ENCODE peak calls at places on chromosome 3, in seven cellular contexts. U is mesendoderm, V is HCT116, N is adipocyte, W is neural progenitor cell, S is fibroblast of lung, R is kidney. X is an unnamed sample.

GRCh38 chr3:153257673-153258351 is 95.8 kb downstream of the RAP2B start:
- DNase-seq in U (no peak), V (no peak), N (peak; percentile 26), W (no peak), S (no peak), R (no peak), X (no peak)

GRCh38 chr3:77281721-77282120 is 241.8 kb downstream of the ROBO2 start:
- DNase-seq in U (peak; percentile 37), V (no peak), N (no peak), W (peak; percentile 75), S (no peak), R (no peak), X (no peak)

GRCh38 chr3:105351821-105352220 is 14.9 kb upstream of the ALCAM start:
- DNase-seq in U (no peak), V (no peak), N (peak; percentile 61), W (no peak), S (peak; percentile 47), R (no peak), X (no peak)

GRCh38 chr3:67418539-67419529 is 235.6 kb downstream of the SUCLG2 start:
- DNase-seq in U (no peak), V (no peak), N (no peak), W (no peak), S (no peak), R (no peak), X (no peak)

GRCh38 chr3:45055032-45055410 is 28.9 kb downstream of the CLEC3B start:
- DNase-seq in U (no peak), V (no peak), N (peak; percentile 87), W (no peak), S (peak; percentile 91), R (no peak), X (peak; percentile 11)

GRCh38 chr3:195137638-195138588 is 133.0 kb downstream of the XXYLT1 start:
- DNase-seq in U (no peak), V (no peak), N (no peak), W (no peak), S (no peak), R (no peak), X (no peak)

GRCh38 chr3:147379651-147380050 is 26.7 kb downstream of the ZIC4 start:
- DNase-seq in U (no peak), V (no peak), N (no peak), W (no peak), S (no peak), R (no peak), X (no peak)

GRCh38 chr3:71444028-71444860 is 139.3 kb downstream of the FOXP1 start:
- DNase-seq in U (peak; percentile 35), V (no peak), N (no peak), W (no peak), S (peak; percentile 60), R (no peak), X (peak; percentile 96)

GRCh38 chr3:57939776-57940175 is 68.4 kb upstream of the FLNB start:
- DNase-seq in U (peak; percentile 84), V (no peak), N (no peak), W (peak; percentile 15), S (no peak), R (no peak), X (no peak)

GRCh38 chr3:29430558-29430971 is 149.7 kb downstream of the RBMS3 start:
- DNase-seq in U (peak; percentile 31), V (no peak), N (peak; percentile 74), W (peak; percentile 42), S (peak; percentile 51), R (no peak), X (no peak)

GRCh38 chr3:133872161-133872560 is 23.5 kb downstream of the RAB6B start:
- DNase-seq in U (no peak), V (no peak), N (no peak), W (no peak), S (no peak), R (no peak), X (no peak)

GRCh38 chr3:106728315-106728821 is 648.9 kb upstream of the CCDC54 start:
- DNase-seq in U (no peak), V (peak; percentile 42), N (peak; percentile 88), W (no peak), S (peak; percentile 87), R (no peak), X (no peak)

GRCh38 chr3:72836923-72837322 is 11.3 kb downstream of the SHQ1 start:
- DNase-seq in U (no peak), V (no peak), N (no peak), W (no peak), S (no peak), R (no peak), X (no peak)

GRCh38 chr3:168165390-168166269 is 69.9 kb upstream of the GOLIM4 start:
- DNase-seq in U (peak; percentile 76), V (peak; percentile 65), N (peak; percentile 93), W (peak; percentile 76), S (peak; percentile 85), R (no peak), X (peak; percentile 81)

GRCh38 chr3:193883551-193883950 is 252.4 kb upstream of the HES1 start:
- DNase-seq in U (no peak), V (no peak), N (no peak), W (no peak), S (peak; percentile 48), R (no peak), X (no peak)

GRCh38 chr3:72134989-72135451 is 350.1 kb upstream of the PROK2 start:
- DNase-seq in U (no peak), V (no peak), N (no peak), W (no peak), S (no peak), R (no peak), X (peak; percentile 82)

GRCh38 chr3:122940628-122941086 is 86.9 kb downstream of the SEMA5B start:
- DNase-seq in U (no peak), V (no peak), N (peak; percentile 87), W (no peak), S (no peak), R (peak; percentile 42), X (no peak)

GRCh38 chr3:107315136-107315535 is 62.1 kb upstream of the CCDC54 start:
- DNase-seq in U (no peak), V (no peak), N (peak; percentile 42), W (no peak), S (peak; percentile 4), R (no peak), X (no peak)

GRCh38 chr3:158802399-158803023 is 657 bp downstream of the MFSD1 start:
- DNase-seq in U (no peak), V (no peak), N (no peak), W (no peak), S (no peak), R (no peak), X (peak; percentile 81)

GRCh38 chr3:133424937-133425869 is 25.3 kb downstream of the BFSP2 start:
- DNase-seq in U (no peak), V (no peak), N (no peak), W (no peak), S (no peak), R (no peak), X (peak; percentile 64)

GRCh38 chr3:5195605-5196004 is 8.1 kb downstream of the EDEM1 start:
- DNase-seq in U (no peak), V (no peak), N (no peak), W (no peak), S (no peak), R (no peak), X (no peak)

GRCh38 chr3:127406309-127407025 is 118.6 kb upstream of the PRR20G start:
- DNase-seq in U (peak; percentile 83), V (peak; percentile 66), N (no peak), W (no peak), S (no peak), R (no peak), X (peak; percentile 75)

GRCh38 chr3:193240436-193240849 is 579 bp upstream of the PLAAT1 start:
- DNase-seq in U (peak; percentile 71), V (no peak), N (no peak), W (peak; percentile 41), S (no peak), R (no peak), X (no peak)

GRCh38 chr3:108130705-108131104 is 39.9 kb upstream of the CD47 start:
- DNase-seq in U (no peak), V (no peak), N (peak; percentile 0), W (no peak), S (peak; percentile 58), R (no peak), X (no peak)

GRCh38 chr3:52234516-52235447 is 4.2 kb downstream of the TWF2 start:
- DNase-seq in U (no peak), V (no peak), N (no peak), W (no peak), S (no peak), R (no peak), X (no peak)

DNA sequence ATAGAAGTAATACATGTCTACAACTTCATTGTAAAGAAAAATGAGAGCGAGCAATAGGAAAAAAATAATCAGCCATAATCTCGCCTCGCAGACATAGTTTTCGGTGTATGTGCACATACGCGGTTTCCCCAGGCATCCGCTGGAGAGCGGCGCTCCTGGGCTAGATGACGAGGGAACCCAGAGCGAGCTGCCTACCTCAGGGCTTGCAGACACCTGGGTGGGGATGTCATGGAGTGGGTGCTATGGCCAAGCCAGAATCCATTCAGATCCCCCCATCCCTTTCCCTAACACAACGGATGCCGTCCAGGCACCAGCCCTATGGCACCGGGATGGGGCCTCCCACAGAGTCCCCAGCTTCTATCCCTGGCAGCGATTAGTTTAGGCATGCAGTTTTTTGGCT is 4.5 kb upstream of the CFAP100 start:
- DNase-seq in U (no peak), V (no peak), N (no peak), W (no peak), S (no peak), R (no peak), X (no peak)
- H3K9ac ChIP-seq in U (no peak overlapping the region), V (no peak overlapping the region), N (no peak overlapping the region), W (no peak overlapping the region), S (no peak overlapping the region), R (no peak overlapping the region), X (no peak overlapping the region)

GRCh38 chr3:164572436-164572835 is 505.9 kb downstream of the SI start:
- DNase-seq in U (no peak), V (no peak), N (no peak), W (no peak), S (no peak), R (no peak), X (no peak)

DNA sequence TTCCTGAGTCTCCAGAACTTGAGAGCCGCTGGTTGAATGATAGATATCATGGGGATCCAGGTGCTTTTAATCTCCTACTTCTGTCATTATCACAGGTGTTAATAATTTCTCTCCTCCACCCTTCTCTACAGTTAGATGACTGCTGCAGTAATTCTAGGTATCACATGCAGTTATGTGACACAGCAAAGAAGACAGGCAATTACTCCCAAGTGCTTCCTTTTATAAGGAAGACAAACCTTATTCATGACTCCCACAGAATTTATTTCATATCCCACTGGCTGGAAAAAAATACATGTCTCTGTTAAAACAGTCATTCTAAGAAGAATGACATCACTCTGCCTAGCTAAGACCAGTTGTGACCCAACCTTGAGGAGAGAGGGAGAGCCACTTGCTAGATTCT is 500.6 kb downstream of the SI start:
- DNase-seq in U (no peak), V (no peak), N (no peak), W (no peak), S (no peak), R (no peak), X (no peak)
- H3K9ac ChIP-seq in U (no peak overlapping the region), V (no peak overlapping the region), N (no peak overlapping the region), W (no peak overlapping the region), S (no peak overlapping the region), R (no peak overlapping the region), X (no peak overlapping the region)

GRCh38 chr3:85524104-85524503 is 565.3 kb downstream of the CADM2 start:
- DNase-seq in U (no peak), V (no peak), N (no peak), W (no peak), S (no peak), R (no peak), X (no peak)

GRCh38 chr3:85525264-85525663 is 566.5 kb downstream of the CADM2 start:
- DNase-seq in U (no peak), V (no peak), N (no peak), W (no peak), S (no peak), R (no peak), X (no peak)
- H3K9ac ChIP-seq in U (no peak overlapping the region), V (no peak overlapping the region), N (no peak overlapping the region), W (no peak overlapping the region), S (no peak overlapping the region), R (no peak overlapping the region), X (no peak overlapping the region)

GRCh38 chr3:176068750-176069149 is 1128.5 kb downstream of the TBL1XR1 start:
- DNase-seq in U (no peak), V (no peak), N (no peak), W (no peak), S (no peak), R (no peak), X (no peak)
- H3K9ac ChIP-seq in U (no peak overlapping the region), V (no peak overlapping the region), N (no peak overlapping the region), W (no peak overlapping the region), S (no peak overlapping the region), R (no peak overlapping the region), X (no peak overlapping the region)

X was measured in Karpas-422.